ENCODE peak calls at places on chromosomes 7 and 10, in four cellular contexts. One of them, this sample, is unnamed.

GRCh38 chr7:604038-604883 is 84.6 kb upstream of the PDGFA start:
- DNase-seq in Peyer's patch: peak
- DNase-seq in ovary: no peak
- DNase-seq in small intestine: peak
- DNase-seq in this sample: peak

GRCh38 chr7:123289200-123289599 is 89.4 kb upstream of the SLC13A1 start:
- DNase-seq in Peyer's patch: no peak
- DNase-seq in ovary: no peak
- DNase-seq in small intestine: no peak
- DNase-seq in this sample: no peak

GRCh38 chr7:130880668-130881067 is 146.7 kb upstream of the KLF14 start:
- DNase-seq in Peyer's patch: no peak
- DNase-seq in ovary: no peak
- DNase-seq in small intestine: no peak
- DNase-seq in this sample: no peak

GRCh38 chr7:44218418-44219201 is 17.8 kb downstream of the YKT6 start:
- DNase-seq in Peyer's patch: no peak
- DNase-seq in ovary: no peak
- DNase-seq in small intestine: no peak
- DNase-seq in this sample: no peak

GRCh38 chr10:101485681-101486554 is 102.1 kb downstream of the POLL start:
- DNase-seq in Peyer's patch: no peak
- DNase-seq in ovary: peak
- DNase-seq in small intestine: no peak
- DNase-seq in this sample: no peak

GRCh38 chr10:70592186-70592735 is 10.3 kb downstream of the PRF1 start:
- DNase-seq in Peyer's patch: no peak
- DNase-seq in ovary: no peak
- DNase-seq in small intestine: no peak
- DNase-seq in this sample: no peak

GRCh38 chr10:126252884-126253612 is 135.2 kb downstream of the ADAM12 start:
- DNase-seq in Peyer's patch: no peak
- DNase-seq in ovary: peak
- DNase-seq in small intestine: no peak
- DNase-seq in this sample: peak

GRCh38 chr7:139304517-139304916 is 36.6 kb upstream of the FMC1 start:
- DNase-seq in Peyer's patch: no peak
- DNase-seq in ovary: no peak
- DNase-seq in small intestine: no peak
- DNase-seq in this sample: no peak

GRCh38 chr7:166370-167060 is 25.9 kb upstream of the FAM20C start:
- DNase-seq in Peyer's patch: no peak
- DNase-seq in ovary: no peak
- DNase-seq in small intestine: no peak
- DNase-seq in this sample: no peak

GRCh38 chr10:78502208-78502943 is 468.7 kb downstream of the RPS24 start:
- DNase-seq in Peyer's patch: no peak
- DNase-seq in ovary: no peak
- DNase-seq in small intestine: no peak
- DNase-seq in this sample: peak

GRCh38 chr7:153017197-153017596 is 257.6 kb downstream of the ACTR3B start:
- DNase-seq in Peyer's patch: no peak
- DNase-seq in ovary: no peak
- DNase-seq in small intestine: no peak
- DNase-seq in this sample: no peak

GRCh38 chr10:110077436-110078120 is 69.8 kb downstream of the ADD3 start:
- DNase-seq in Peyer's patch: no peak
- DNase-seq in ovary: no peak
- DNase-seq in small intestine: no peak
- DNase-seq in this sample: peak

GRCh38 chr10:110226926-110227641 is 19.7 kb downstream of the MXI1 start:
- DNase-seq in Peyer's patch: peak
- DNase-seq in ovary: peak
- DNase-seq in small intestine: peak
- DNase-seq in this sample: peak

GRCh38 chr10:35140727-35141126 is 14.1 kb downstream of the CREM start:
- DNase-seq in Peyer's patch: no peak
- DNase-seq in ovary: no peak
- DNase-seq in small intestine: peak
- DNase-seq in this sample: no peak

GRCh38 chr7:7706101-7706511 is 12.3 kb downstream of the RPA3 start:
- DNase-seq in Peyer's patch: no peak
- DNase-seq in ovary: no peak
- DNase-seq in small intestine: no peak
- DNase-seq in this sample: no peak

GRCh38 chr7:147541261-147541660 is 1049.3 kb upstream of the C7orf33 start:
- DNase-seq in Peyer's patch: no peak
- DNase-seq in ovary: no peak
- DNase-seq in small intestine: no peak
- DNase-seq in this sample: no peak

GRCh38 chr7:151608031-151608551 is 88.4 kb upstream of the RHEB start:
- DNase-seq in Peyer's patch: peak
- DNase-seq in ovary: no peak
- DNase-seq in small intestine: peak
- DNase-seq in this sample: no peak

GRCh38 chr7:28228386-28228785 is 47.8 kb upstream of the JAZF1 start:
- DNase-seq in Peyer's patch: no peak
- DNase-seq in ovary: no peak
- DNase-seq in small intestine: no peak
- DNase-seq in this sample: no peak

GRCh38 chr10:116353817-116354216 is 29.6 kb downstream of the CCDC172 start:
- DNase-seq in Peyer's patch: no peak
- DNase-seq in ovary: no peak
- DNase-seq in small intestine: no peak
- DNase-seq in this sample: no peak

GRCh38 chr10:93541402-93542357 is 24.8 kb upstream of the FFAR4 start:
- DNase-seq in Peyer's patch: peak
- DNase-seq in ovary: no peak
- DNase-seq in small intestine: peak
- DNase-seq in this sample: peak

GRCh38 chr7:66189695-66190503 is 15.2 kb upstream of the TPST1 start:
- DNase-seq in Peyer's patch: no peak
- DNase-seq in ovary: no peak
- DNase-seq in small intestine: no peak
- DNase-seq in this sample: no peak

GRCh38 chr7:123690550-123690949 is 34.9 kb downstream of the LMOD2 start:
- DNase-seq in Peyer's patch: no peak
- DNase-seq in ovary: no peak
- DNase-seq in small intestine: no peak
- DNase-seq in this sample: no peak

GRCh38 chr10:17431871-17432311 is 22.5 kb downstream of the ST8SIA6 start:
- DNase-seq in Peyer's patch: no peak
- DNase-seq in ovary: no peak
- DNase-seq in small intestine: no peak
- DNase-seq in this sample: peak

GRCh38 chr7:5426226-5426475 is 2.5 kb upstream of the TNRC18 start:
- DNase-seq in Peyer's patch: no peak
- DNase-seq in ovary: no peak
- DNase-seq in small intestine: no peak
- DNase-seq in this sample: peak

GRCh38 chr7:30321089-30321991 is 36.9 kb downstream of the ZNRF2 start:
- DNase-seq in Peyer's patch: no peak
- DNase-seq in ovary: no peak
- DNase-seq in small intestine: no peak
- DNase-seq in this sample: peak

GRCh38 chr10:14688606-14689005 is 86.1 kb downstream of the FAM107B start:
- DNase-seq in Peyer's patch: no peak
- DNase-seq in ovary: no peak
- DNase-seq in small intestine: no peak
- DNase-seq in this sample: peak

GRCh38 chr10:7756360-7756992 is 31.3 kb downstream of the KIN start:
- DNase-seq in Peyer's patch: no peak
- DNase-seq in ovary: no peak
- DNase-seq in small intestine: peak
- DNase-seq in this sample: peak

GRCh38 chr7:55034776-55035175 is 16.0 kb downstream of the EGFR start:
- DNase-seq in Peyer's patch: no peak
- DNase-seq in ovary: no peak
- DNase-seq in small intestine: no peak
- DNase-seq in this sample: no peak

GRCh38 chr10:287029-287428 is 151.8 kb downstream of the ZMYND11 start:
- DNase-seq in Peyer's patch: no peak
- DNase-seq in ovary: no peak
- DNase-seq in small intestine: no peak
- DNase-seq in this sample: peak

GRCh38 chr10:125016123-125016522 is 74.2 kb downstream of the ZRANB1 start:
- DNase-seq in Peyer's patch: no peak
- DNase-seq in ovary: no peak
- DNase-seq in small intestine: no peak
- DNase-seq in this sample: no peak

GRCh38 chr7:38542156-38542555 is 89.0 kb downstream of the AMPH start:
- DNase-seq in Peyer's patch: no peak
- DNase-seq in ovary: no peak
- DNase-seq in small intestine: no peak
- DNase-seq in this sample: no peak

GRCh38 chr7:17849504-17849903 is 90.8 kb downstream of the SNX13 start:
- DNase-seq in Peyer's patch: no peak
- DNase-seq in ovary: no peak
- DNase-seq in small intestine: no peak
- DNase-seq in this sample: peak

GRCh38 chr7:111089822-111090426 is 1.0 kb upstream of the LRRN3 start:
- DNase-seq in Peyer's patch: no peak
- DNase-seq in ovary: no peak
- DNase-seq in small intestine: peak
- DNase-seq in this sample: peak

GRCh38 chr10:78977761-78978305 is 90.9 kb upstream of the ZMIZ1 start:
- DNase-seq in Peyer's patch: peak
- DNase-seq in ovary: peak
- DNase-seq in small intestine: no peak
- DNase-seq in this sample: peak

GRCh38 chr7:1449951-1450350 is 9.3 kb downstream of the MICALL2 start:
- DNase-seq in Peyer's patch: no peak
- DNase-seq in ovary: no peak
- DNase-seq in small intestine: no peak
- DNase-seq in this sample: no peak

DNA sequence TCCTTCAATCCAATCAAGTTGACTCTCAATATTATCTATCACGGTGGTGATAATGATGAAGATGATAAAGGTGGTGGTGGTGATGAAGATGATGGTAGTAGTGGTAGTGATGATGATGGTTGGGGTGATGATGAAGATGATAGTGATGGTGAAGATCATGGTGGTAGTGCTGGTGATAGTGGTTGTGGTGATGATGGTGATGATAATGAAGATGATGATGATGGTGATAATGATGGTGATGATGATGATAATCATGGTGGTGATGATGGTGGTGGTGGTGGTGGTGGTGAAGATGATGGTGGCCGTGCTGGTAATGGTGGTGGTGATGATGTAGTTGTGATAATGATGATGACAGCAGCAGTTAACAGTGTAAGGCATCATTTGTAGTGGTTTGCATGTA is 29.8 kb upstream of the SDK1 start:
- DNase-seq in Peyer's patch: no peak
- DNase-seq in ovary: no peak
- DNase-seq in small intestine: no peak
- DNase-seq in this sample: no peak
- H3K4me3 ChIP-seq in Peyer's patch: no peak
- H3K4me3 ChIP-seq in ovary: no peak
- H3K4me3 ChIP-seq in small intestine: no peak
- H3K4me3 ChIP-seq in this sample: no peak

GRCh38 chr10:86946215-86947170 is 10.9 kb downstream of the MMRN2 start:
- DNase-seq in Peyer's patch: peak
- DNase-seq in ovary: no peak
- DNase-seq in small intestine: no peak
- DNase-seq in this sample: no peak
- H3K4me3 ChIP-seq in Peyer's patch: no peak
- H3K4me3 ChIP-seq in ovary: no peak
- H3K4me3 ChIP-seq in small intestine: no peak
- H3K4me3 ChIP-seq in this sample: no peak

GRCh38 chr7:74498996-74499834 is 45.5 kb downstream of the GTF2IRD1 start:
- DNase-seq in Peyer's patch: no peak
- DNase-seq in ovary: no peak
- DNase-seq in small intestine: no peak
- DNase-seq in this sample: no peak
- H3K4me3 ChIP-seq in Peyer's patch: no peak
- H3K4me3 ChIP-seq in ovary: no peak
- H3K4me3 ChIP-seq in small intestine: no peak
- H3K4me3 ChIP-seq in this sample: no peak

GRCh38 chr7:129779602-129780256 is 168.2 kb downstream of the NRF1 start:
- DNase-seq in Peyer's patch: peak
- DNase-seq in ovary: no peak
- DNase-seq in small intestine: peak
- DNase-seq in this sample: no peak

GRCh38 chr7:129780257-129781127 is 169.0 kb downstream of the NRF1 start:
- DNase-seq in Peyer's patch: peak
- DNase-seq in ovary: no peak
- DNase-seq in small intestine: peak
- DNase-seq in this sample: no peak

GRCh38 chr7:129782257-129783096 is 170.3 kb downstream of the UBE2H start:
- DNase-seq in Peyer's patch: no peak
- DNase-seq in ovary: no peak
- DNase-seq in small intestine: no peak
- DNase-seq in this sample: no peak

GRCh38 chr7:129781856-129782256 is 170.3 kb downstream of the NRF1 start:
- DNase-seq in Peyer's patch: no peak
- DNase-seq in ovary: no peak
- DNase-seq in small intestine: no peak
- DNase-seq in this sample: no peak

GRCh38 chr7:129781128-129781855 is 169.8 kb downstream of the NRF1 start:
- DNase-seq in Peyer's patch: no peak
- DNase-seq in ovary: no peak
- DNase-seq in small intestine: no peak
- DNase-seq in this sample: no peak
- H3K4me3 ChIP-seq in Peyer's patch: peak
- H3K4me3 ChIP-seq in ovary: no peak
- H3K4me3 ChIP-seq in small intestine: no peak
- H3K4me3 ChIP-seq in this sample: no peak

GRCh38 chr7:150468241-150468640 is 17.8 kb downstream of the GIMAP8 start:
- DNase-seq in Peyer's patch: no peak
- DNase-seq in ovary: no peak
- DNase-seq in small intestine: no peak
- DNase-seq in this sample: no peak
- H3K4me3 ChIP-seq in Peyer's patch: no peak
- H3K4me3 ChIP-seq in ovary: peak
- H3K4me3 ChIP-seq in small intestine: no peak
- H3K4me3 ChIP-seq in this sample: no peak

DNA sequence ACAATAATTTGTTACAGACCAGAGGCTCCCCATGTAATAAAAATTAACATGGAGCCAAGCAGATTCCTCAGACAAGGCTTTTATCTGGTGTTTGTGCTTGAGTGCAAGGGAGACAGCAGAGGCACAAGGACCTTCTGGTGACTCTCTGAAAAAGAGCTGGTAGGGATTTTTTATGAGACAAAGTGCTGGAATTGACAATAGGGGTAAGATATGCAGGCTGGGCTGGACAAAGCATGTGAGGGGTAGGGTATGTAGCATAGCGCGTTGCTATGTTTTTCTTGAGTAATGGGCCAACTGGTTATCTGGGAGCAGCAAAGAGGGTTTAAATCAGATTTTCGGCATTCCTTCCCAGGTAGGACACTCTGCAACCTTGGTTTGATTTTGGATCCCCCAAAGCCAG is 7.9 kb upstream of the PANK1 start:
- DNase-seq in Peyer's patch: no peak
- DNase-seq in ovary: no peak
- DNase-seq in small intestine: no peak
- DNase-seq in this sample: no peak
- H3K4me3 ChIP-seq in Peyer's patch: no peak
- H3K4me3 ChIP-seq in ovary: no peak
- H3K4me3 ChIP-seq in small intestine: no peak
- H3K4me3 ChIP-seq in this sample: no peak